ENCODE peak calls at places on chromosomes 6 and 20, in eight cellular contexts. A, X, B, L, Q, T, N and J are unnamed samples.

GRCh38 chr20:5703542-5704215 is 46.5 kb upstream of the SHLD1 start:
- DNase-seq in L (no peak), N (no peak), Q (no peak), B (no peak), T (no peak), X (no peak), A (no peak), J (no peak)

GRCh38 chr6:55137925-55138324 is 36.4 kb upstream of the HCRTR2 start:
- DNase-seq in T (no peak), N (no peak), A (no peak), Q (no peak), B (no peak), X (no peak), L (no peak), J (no peak)

GRCh38 chr6:111997078-111997862 is 56.6 kb upstream of the CCN6 start:
- DNase-seq in A (peak), X (peak), L (peak), N (peak), Q (peak), T (peak), B (peak), J (peak)

GRCh38 chr20:13028673-13029072 is 19.9 kb downstream of the SPTLC3 start:
- DNase-seq in Q (no peak), A (no peak), L (no peak), N (no peak), X (no peak), T (no peak), B (no peak), J (no peak)

GRCh38 chr6:144064402-144064830 is 31.0 kb downstream of the SF3B5 start:
- DNase-seq in L (no peak), T (peak), X (no peak), A (peak), N (peak), B (no peak), Q (no peak), J (peak)

GRCh38 chr6:37104935-37105781 is 64.8 kb upstream of the PIM1 start:
- DNase-seq in A (no peak), B (no peak), X (no peak), T (no peak), N (no peak), Q (peak), L (no peak), J (no peak)

GRCh38 chr6:139117734-139118133 is 17.1 kb upstream of the HECA start:
- DNase-seq in X (no peak), Q (no peak), T (no peak), B (no peak), N (no peak), L (no peak), A (no peak), J (no peak)

GRCh38 chr6:167330745-167331144 is 5.9 kb downstream of the TTLL2 start:
- DNase-seq in X (no peak), L (no peak), N (no peak), T (no peak), A (no peak), Q (peak), B (no peak), J (no peak)

GRCh38 chr6:157075549-157076426 is 247.5 kb downstream of the TMEM242 start:
- DNase-seq in X (no peak), B (peak), L (no peak), A (no peak), T (no peak), Q (no peak), N (no peak), J (no peak)

GRCh38 chr20:24468401-24469115 is 871 bp upstream of the SYNDIG1 start:
- DNase-seq in T (no peak), N (no peak), B (no peak), L (no peak), Q (peak), X (no peak), A (no peak), J (no peak)

GRCh38 chr6:115241373-115241772 is 819.3 kb downstream of the FRK start:
- DNase-seq in N (no peak), L (no peak), T (no peak), A (no peak), B (no peak), Q (no peak), X (no peak), J (no peak)

GRCh38 chr6:36636687-36637418 is 41.7 kb upstream of the CDKN1A start:
- DNase-seq in T (no peak), N (no peak), Q (no peak), L (no peak), B (no peak), X (peak), A (no peak), J (no peak)

GRCh38 chr6:168686339-168686738 is 245.4 kb downstream of the SMOC2 start:
- DNase-seq in N (no peak), B (no peak), L (no peak), Q (no peak), A (no peak), X (no peak), T (no peak), J (no peak)

GRCh38 chr20:44494266-44494665 is 18.6 kb downstream of the TTPAL start:
- DNase-seq in Q (no peak), L (no peak), B (peak), T (peak), X (no peak), A (no peak), N (no peak), J (no peak)

GRCh38 chr6:164303092-164304007 is 888.8 kb downstream of the QKI start:
- DNase-seq in X (no peak), N (no peak), T (no peak), Q (no peak), B (no peak), L (no peak), A (no peak), J (peak)

GRCh38 chr6:42281570-42281969 is 63.9 kb upstream of the MRPS10 start:
- DNase-seq in L (no peak), T (no peak), X (no peak), Q (no peak), B (no peak), A (no peak), N (no peak), J (no peak)

GRCh38 chr6:142531727-142532126 is 229.9 kb downstream of the ADGRG6 start:
- DNase-seq in L (no peak), N (no peak), A (no peak), T (no peak), Q (no peak), B (no peak), X (no peak), J (no peak)

GRCh38 chr20:57210054-57210910 is 56.2 kb downstream of the BMP7 start:
- DNase-seq in A (no peak), T (no peak), Q (no peak), N (no peak), X (no peak), B (no peak), L (no peak), J (no peak)

GRCh38 chr6:43604174-43604573 is 24.9 kb downstream of the GTPBP2 start:
- DNase-seq in X (no peak), A (no peak), Q (no peak), B (peak), N (no peak), L (no peak), T (peak), J (no peak)

GRCh38 chr6:115575298-115575697 is 485.4 kb downstream of the FRK start:
- DNase-seq in L (no peak), Q (no peak), A (no peak), B (no peak), X (no peak), N (no peak), T (no peak), J (no peak)

GRCh38 chr6:89944826-89945407 is 50.6 kb downstream of the GJA10 start:
- DNase-seq in Q (no peak), N (no peak), T (no peak), B (no peak), A (no peak), L (no peak), X (no peak), J (no peak)